ENCODE peak calls at places on chromosomes 11 and 22, in five cellular contexts. V, W, T, K and N are unnamed samples. For H3K9me3, the result is how much of the 10 kb centered on the place peaks cover.

GRCh38 chr22:28989035-28989464 is 72.6 kb downstream of the C22orf31 start:
- DNase-seq in V (no peak), K (no peak), T (no peak), W (no peak), N (no peak)

GRCh38 chr11:64227405-64227956 is 1.4 kb downstream of the NUDT22 start:
- DNase-seq in V (no peak), T (no peak), W (peak), K (no peak), N (peak)

GRCh38 chr11:125270711-125271110 is 106.2 kb downstream of the PKNOX2 start:
- DNase-seq in W (no peak), K (no peak), T (no peak), V (no peak), N (no peak)

GRCh38 chr11:6455070-6455469 is 14.3 kb upstream of the HPX start:
- DNase-seq in K (no peak), T (no peak), W (no peak), V (no peak), N (no peak)

GRCh38 chr22:43507235-43507634 is 95.4 kb downstream of the MPPED1 start:
- DNase-seq in V (no peak), T (no peak), W (no peak), K (no peak), N (no peak)

GRCh38 chr22:31339148-31339832 is 6.9 kb downstream of the PATZ1 start:
- DNase-seq in K (no peak), V (peak), T (no peak), W (no peak), N (no peak)

GRCh38 chr22:28931844-28932561 is 48.6 kb downstream of the ZNRF3 start:
- DNase-seq in T (no peak), K (no peak), W (no peak), V (no peak), N (no peak)

GRCh38 chr11:74634537-74634936 is 42.2 kb downstream of the POLD3 start:
- DNase-seq in T (no peak), W (peak), K (no peak), V (peak), N (no peak)

GRCh38 chr11:97610000-97610399 is 1220.2 kb downstream of the JRKL start:
- DNase-seq in V (no peak), K (no peak), T (no peak), W (no peak), N (peak)

GRCh38 chr11:61683961-61684869 is 4.0 kb downstream of the DAGLA start:
- DNase-seq in W (no peak), V (no peak), K (no peak), T (peak), N (peak)

GRCh38 chr11:44281151-44281550 is 28.8 kb downstream of the ALX4 start:
- DNase-seq in T (no peak), W (no peak), V (no peak), K (no peak), N (no peak)

GRCh38 chr11:7019500-7020182 is 505 bp downstream of the ZNF214 start:
- DNase-seq in V (peak), T (no peak), W (peak), K (peak), N (peak)

GRCh38 chr11:108197351-108197750 is 25.1 kb downstream of the NPAT start:
- DNase-seq in W (no peak), K (no peak), V (no peak), T (no peak), N (no peak)

GRCh38 chr22:44179196-44179988 is 1.3 kb upstream of the PARVG start:
- DNase-seq in T (no peak), K (no peak), W (no peak), V (no peak), N (no peak)

GRCh38 chr11:46322759-46323158 is 24.5 kb upstream of the DGKZ start:
- DNase-seq in K (no peak), V (no peak), T (no peak), W (peak), N (peak)

GRCh38 chr22:11626422-11626773 is 3901.6 kb upstream of the OR11H1 start:
- DNase-seq in K (no peak), V (no peak), T (no peak), W (no peak), N (no peak)

GRCh38 chr22:41913040-41913719 is 1.7 kb downstream of the SHISA8 start:
- DNase-seq in K (no peak), T (no peak), V (no peak), W (no peak), N (no peak)

GRCh38 chr11:12259956-12260355 is 117.4 kb upstream of the PARVA start:
- DNase-seq in W (no peak), T (no peak), K (no peak), V (no peak), N (no peak)

GRCh38 chr22:16717699-16718558 is 107.3 kb downstream of the XKR3 start:
- DNase-seq in T (no peak), V (no peak), W (no peak), K (no peak), N (no peak)

GRCh38 chr11:47986219-47986618 is 5.9 kb downstream of the PTPRJ start:
- DNase-seq in W (no peak), T (no peak), K (no peak), V (no peak), N (no peak)

GRCh38 chr11:128776088-128776433 is 82.2 kb downstream of the FLI1 start:
- DNase-seq in K (no peak), W (no peak), V (no peak), T (peak), N (no peak)

GRCh38 chr11:62399172-62399867 is 19.5 kb upstream of the SCGB1A1 start:
- DNase-seq in V (no peak), K (no peak), T (no peak), W (no peak), N (peak)

GRCh38 chr22:50506611-50507420 is 686 bp downstream of the LMF2 start:
- DNase-seq in W (no peak), V (peak), K (no peak), T (no peak), N (no peak)

GRCh38 chr11:91946397-91947090 is 278.1 kb upstream of the FAT3 start:
- DNase-seq in V (no peak), T (no peak), W (no peak), K (no peak), N (no peak)

GRCh38 chr11:44621140-44621681 is 55.7 kb downstream of the CD82 start:
- DNase-seq in W (peak), V (peak), T (peak), K (peak), N (peak)

GRCh38 chr11:95919514-95919913 is 4.4 kb downstream of the MTMR2 start:
- DNase-seq in K (no peak), T (no peak), W (no peak), V (no peak), N (no peak)

GRCh38 chr11:26960265-26960664 is 33.6 kb upstream of the FIBIN start:
- DNase-seq in V (no peak), T (no peak), W (no peak), K (no peak), N (no peak)

GRCh38 chr11:113351490-113351889 is 36.1 kb upstream of the ANKK1 start:
- DNase-seq in V (peak), T (no peak), K (no peak), W (no peak), N (peak)

GRCh38 chr11:134755535-134755934 is 343.5 kb upstream of the B3GAT1 start:
- DNase-seq in T (no peak), V (no peak), K (no peak), W (no peak), N (no peak)
- H3K9me3 ChIP-seq in T (under half), V (under half), K (under half), W (under half), N (under half)

GRCh38 chr11:3684787-3685186 is 13.6 kb upstream of the CHRNA10 start:
- DNase-seq in W (no peak), T (no peak), V (no peak), K (no peak), N (no peak)

GRCh38 chr11:3684129-3684685 is 13.0 kb upstream of the CHRNA10 start:
- DNase-seq in W (no peak), K (no peak), V (no peak), T (no peak), N (no peak)

GRCh38 chr11:3686751-3687150 is 15.6 kb upstream of the CHRNA10 start:
- DNase-seq in W (no peak), T (no peak), V (no peak), K (no peak), N (no peak)

GRCh38 chr11:3685923-3686322 is 14.7 kb upstream of the CHRNA10 start:
- DNase-seq in V (no peak), T (no peak), K (no peak), W (no peak), N (peak)

DNA sequence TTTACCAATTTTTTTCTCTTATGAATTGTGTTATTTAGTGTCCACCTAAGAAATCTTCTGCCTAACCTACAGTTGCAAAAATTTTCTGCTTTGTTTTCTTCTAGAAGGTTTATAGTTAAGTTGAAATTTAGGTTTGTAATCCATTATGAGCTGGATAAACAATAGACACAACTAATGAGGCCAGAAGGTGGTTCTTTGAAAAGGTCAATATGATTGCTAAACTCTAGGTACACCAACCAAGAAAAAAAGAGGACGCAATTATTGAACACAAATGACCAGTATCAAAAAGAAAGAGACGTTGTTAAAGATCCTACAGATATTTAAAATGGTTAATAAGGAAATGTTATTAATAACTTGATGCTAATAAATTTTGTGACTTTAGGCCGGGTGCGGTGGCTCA is 16.2 kb upstream of the CHRNA10 start:
- DNase-seq in T (no peak), V (no peak), K (no peak), W (no peak), N (no peak)
- TF ChIP-seq CTCF in T (no peak), V (no peak), K (no peak), W (no peak), N (no peak)

DNA sequence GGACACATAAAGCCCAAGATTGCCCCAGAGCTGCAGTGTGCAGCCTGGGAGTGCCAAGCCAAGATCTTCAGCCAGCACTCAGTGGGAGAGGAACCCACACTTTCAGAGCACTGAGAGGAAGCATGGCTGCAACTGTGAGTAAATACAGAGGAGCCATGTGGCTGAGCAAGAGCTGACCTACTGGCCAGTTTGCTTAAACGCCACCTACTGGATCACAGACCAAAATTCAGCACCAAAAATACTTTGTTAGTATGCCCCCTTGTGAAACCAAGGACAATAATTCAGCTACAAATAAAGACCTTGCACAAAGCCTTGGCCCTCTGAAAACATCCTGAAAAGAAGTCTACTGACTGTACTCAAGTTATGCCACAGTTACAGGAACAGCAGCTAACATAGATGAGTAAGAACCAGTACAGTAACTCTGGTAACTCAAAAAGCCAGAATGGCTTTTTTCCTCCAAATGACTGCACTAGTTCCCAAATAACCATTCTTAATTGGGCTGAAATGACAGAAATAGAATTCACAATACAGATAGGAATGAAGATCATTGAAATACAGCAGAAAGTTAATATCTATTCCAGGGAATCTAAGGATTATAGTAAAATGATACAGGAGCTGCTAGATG is 10.1 kb upstream of the OR4A15 start:
- DNase-seq in K (no peak), T (no peak), W (no peak), V (no peak), N (no peak)
- H3K9me3 ChIP-seq in K (under half), T (under half), W (under half), V (under half), N (under half)

GRCh38 chr11:93783362-93783761 is 720 bp upstream of the MED17 start:
- DNase-seq in V (no peak), K (no peak), T (no peak), W (no peak), N (no peak)

GRCh38 chr11:93784152-93784934 is at the start of gene MED17:
- DNase-seq in W (peak), V (peak), T (peak), K (peak), N (peak)

GRCh38 chr11:93784935-93785360 is 866 bp downstream of the MED17 start:
- DNase-seq in W (no peak), T (no peak), V (peak), K (no peak), N (peak)

DNA sequence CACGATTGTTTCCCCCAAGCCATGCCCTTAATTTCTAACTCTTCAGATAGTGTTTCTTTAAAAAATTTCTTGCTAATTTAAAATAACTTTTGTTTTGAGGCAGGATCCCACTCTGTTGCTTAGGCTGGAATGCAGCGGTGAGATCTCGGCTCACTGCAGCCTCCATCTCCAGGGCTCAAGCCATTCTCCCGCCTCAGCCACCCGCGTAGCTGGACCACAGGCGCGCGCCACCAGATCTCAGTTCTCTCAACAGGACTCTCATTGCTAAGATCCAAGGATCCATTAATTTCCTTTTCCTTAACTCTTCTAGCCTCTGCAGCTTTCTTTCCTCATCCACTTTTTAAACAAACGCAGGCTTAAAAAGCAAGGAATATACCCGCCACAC is 323 bp upstream of the MED17 start:
- DNase-seq in W (no peak), V (no peak), K (no peak), T (no peak), N (no peak)
- TF ChIP-seq CTCF in W (peak), V (no peak), K (no peak), T (peak), N (no peak)

GRCh38 chr22:23716811-23717801 is 26.3 kb downstream of the RGL4 start:
- DNase-seq in V (peak), T (peak), W (peak), K (peak), N (peak)
- H3K9me3 ChIP-seq in V (under half), T (under half), W (under half), K (under half), N (under half)

GRCh38 chr11:133886029-133886428 is 40.7 kb upstream of the SPATA19 start:
- DNase-seq in K (no peak), V (no peak), T (no peak), W (no peak), N (no peak)
- TF ChIP-seq CTCF in K (no peak), V (no peak), T (no peak), W (no peak), N (no peak)

GRCh38 chr22:47548953-47549740 is 786.7 kb downstream of the TBC1D22A start:
- DNase-seq in W (no peak), T (no peak), K (no peak), V (no peak), N (no peak)

GRCh38 chr22:47549741-47550340 is 787.4 kb downstream of the TBC1D22A start:
- DNase-seq in V (no peak), K (no peak), T (no peak), W (no peak), N (no peak)

GRCh38 chr22:47544696-47545095 is 782.2 kb downstream of the TBC1D22A start:
- DNase-seq in K (no peak), T (no peak), W (no peak), V (no peak), N (no peak)

GRCh38 chr22:47547881-47548630 is 785.6 kb downstream of the TBC1D22A start:
- DNase-seq in V (no peak), T (no peak), W (no peak), K (no peak), N (no peak)

GRCh38 chr22:47547239-47547661 is 784.8 kb downstream of the TBC1D22A start:
- DNase-seq in V (no peak), W (no peak), K (no peak), T (no peak), N (no peak)
- H3K9me3 ChIP-seq in V (under half), W (under half), K (under half), T (under half), N (under half)